ENCODE peak calls at places on chromosomes 3 and 15, in ten cellular contexts. T, B, O, S, A, P, J, R, C and N are unnamed samples.

GRCh38 chr3:135752851-135753250 is 212.7 kb upstream of the PPP2R3A start:
- DNase-seq in T (peak), B (no peak), O (no peak), S (no peak), A (peak), P (no peak), J (no peak), R (no peak), C (no peak), N (no peak)

GRCh38 chr3:129162729-129163579 is 2.1 kb upstream of the ISY1 start:
- DNase-seq in T (peak), B (no peak), O (no peak), S (no peak), A (peak), P (no peak), J (no peak), R (no peak), C (no peak), N (no peak)

GRCh38 chr15:68806220-68807105 is 14.2 kb downstream of the ANP32A start:
- DNase-seq in T (no peak), B (no peak), O (no peak), S (no peak), A (no peak), P (no peak), J (no peak), R (no peak), C (no peak), N (peak)

GRCh38 chr3:100456745-100457144 is 35.7 kb upstream of the TMEM45A start:
- DNase-seq in T (no peak), B (no peak), O (no peak), S (no peak), A (no peak), P (no peak), J (no peak), R (no peak), C (no peak), N (no peak)

GRCh38 chr3:55989351-55989750 is 478.9 kb downstream of the ERC2 start:
- DNase-seq in T (no peak), B (no peak), O (no peak), S (no peak), A (no peak), P (no peak), J (no peak), R (no peak), C (no peak), N (no peak)

GRCh38 chr3:25508901-25509300 is 80.8 kb downstream of the RARB start:
- DNase-seq in T (no peak), B (no peak), O (peak), S (no peak), A (no peak), P (no peak), J (no peak), R (no peak), C (peak), N (peak)

GRCh38 chr3:86814918-86815655 is 175.9 kb downstream of the VGLL3 start:
- DNase-seq in T (no peak), B (no peak), O (no peak), S (no peak), A (peak), P (no peak), J (no peak), R (no peak), C (no peak), N (peak)

GRCh38 chr3:23805228-23805880 is 401 bp upstream of the UBE2E1 start:
- DNase-seq in T (peak), B (no peak), O (no peak), S (no peak), A (peak), P (no peak), J (peak), R (peak), C (no peak), N (no peak)

GRCh38 chr15:91956026-91956723 is 102.7 kb downstream of the SLCO3A1 start:
- DNase-seq in T (no peak), B (peak), O (no peak), S (no peak), A (peak), P (no peak), J (no peak), R (no peak), C (peak), N (peak)

GRCh38 chr15:69305204-69305931 is 6.7 kb downstream of the PAQR5 start:
- DNase-seq in T (peak), B (no peak), O (peak), S (peak), A (peak), P (peak), J (peak), R (peak), C (peak), N (peak)

GRCh38 chr15:79595995-79596622 is 164.0 kb downstream of the MINAR1 start:
- DNase-seq in T (peak), B (no peak), O (peak), S (peak), A (peak), P (peak), J (peak), R (peak), C (peak), N (peak)

GRCh38 chr3:57949779-57950618 is 58.2 kb upstream of the FLNB start:
- DNase-seq in T (peak), B (peak), O (no peak), S (no peak), A (no peak), P (no peak), J (peak), R (peak), C (peak), N (no peak)

GRCh38 chr3:134333522-134334181 is 40.6 kb downstream of the AMOTL2 start:
- DNase-seq in T (peak), B (peak), O (no peak), S (no peak), A (peak), P (no peak), J (no peak), R (no peak), C (no peak), N (peak)

GRCh38 chr3:134858516-134859035 is 63.5 kb downstream of the EPHB1 start:
- DNase-seq in T (no peak), B (no peak), O (no peak), S (no peak), A (no peak), P (no peak), J (no peak), R (no peak), C (no peak), N (no peak)

GRCh38 chr15:92074161-92074560 is 220.7 kb downstream of the SLCO3A1 start:
- DNase-seq in T (no peak), B (no peak), O (no peak), S (no peak), A (no peak), P (no peak), J (no peak), R (no peak), C (peak), N (no peak)

GRCh38 chr3:57093489-57093888 is 33.0 kb downstream of the SPATA12 start:
- DNase-seq in T (no peak), B (no peak), O (no peak), S (no peak), A (no peak), P (no peak), J (no peak), R (no peak), C (no peak), N (no peak)

GRCh38 chr15:89119489-89120478 is 31.5 kb downstream of the ABHD2 start:
- DNase-seq in T (peak), B (no peak), O (no peak), S (no peak), A (no peak), P (no peak), J (peak), R (peak), C (peak), N (peak)

GRCh38 chr3:129618901-129619671 is 12.6 kb upstream of the PLXND1 start:
- DNase-seq in T (no peak), B (no peak), O (no peak), S (peak), A (no peak), P (no peak), J (no peak), R (no peak), C (no peak), N (no peak)

GRCh38 chr3:30548605-30549004 is 57.8 kb upstream of the TGFBR2 start:
- DNase-seq in T (no peak), B (no peak), O (no peak), S (no peak), A (peak), P (no peak), J (no peak), R (no peak), C (peak), N (no peak)

GRCh38 chr3:99925584-99925983 is 107.9 kb downstream of the CMSS1 start:
- DNase-seq in T (no peak), B (peak), O (no peak), S (no peak), A (no peak), P (peak), J (peak), R (no peak), C (peak), N (peak)

GRCh38 chr15:75646944-75647364 is 758 bp upstream of the SNX33 start:
- DNase-seq in T (no peak), B (peak), O (no peak), S (peak), A (peak), P (no peak), J (no peak), R (no peak), C (no peak), N (no peak)

GRCh38 chr15:51780636-51781035 is 29.2 kb downstream of the TMOD2 start:
- DNase-seq in T (no peak), B (no peak), O (no peak), S (no peak), A (no peak), P (no peak), J (no peak), R (no peak), C (peak), N (peak)

GRCh38 chr3:11548721-11549131 is 95.0 kb downstream of the VGLL4 start:
- DNase-seq in T (no peak), B (peak), O (peak), S (no peak), A (no peak), P (no peak), J (peak), R (no peak), C (peak), N (peak)

GRCh38 chr3:157373783-157374182 is 62.9 kb upstream of the PTX3 start:
- DNase-seq in T (no peak), B (no peak), O (no peak), S (no peak), A (no peak), P (no peak), J (no peak), R (no peak), C (no peak), N (peak)

GRCh38 chr15:42371125-42371524 is 11.8 kb downstream of the CAPN3 start:
- DNase-seq in T (peak), B (no peak), O (no peak), S (no peak), A (peak), P (no peak), J (no peak), R (no peak), C (no peak), N (peak)

GRCh38 chr3:46442591-46443530 is 21.8 kb downstream of the LTF start:
- DNase-seq in T (peak), B (no peak), O (no peak), S (no peak), A (peak), P (peak), J (peak), R (peak), C (no peak), N (no peak)

GRCh38 chr3:107525101-107525953 is 2.6 kb downstream of the BBX start:
- DNase-seq in T (no peak), B (peak), O (no peak), S (peak), A (peak), P (no peak), J (peak), R (no peak), C (peak), N (peak)

GRCh38 chr3:189096092-189096491 is 75.7 kb upstream of the TPRG1 start:
- DNase-seq in T (no peak), B (no peak), O (no peak), S (no peak), A (no peak), P (no peak), J (no peak), R (no peak), C (peak), N (no peak)

GRCh38 chr3:22450785-22451400 is 699.9 kb upstream of the ZNF385D start:
- DNase-seq in T (no peak), B (no peak), O (no peak), S (no peak), A (no peak), P (no peak), J (no peak), R (no peak), C (no peak), N (no peak)

GRCh38 chr15:77636209-77636608 is 3.5 kb upstream of the LINGO1 start:
- DNase-seq in T (no peak), B (no peak), O (no peak), S (no peak), A (no peak), P (no peak), J (no peak), R (no peak), C (no peak), N (no peak)

GRCh38 chr15:77633134-77633912 is 611 bp upstream of the LINGO1 start:
- DNase-seq in T (peak), B (peak), O (peak), S (peak), A (peak), P (peak), J (peak), R (peak), C (peak), N (peak)

GRCh38 chr15:77633913-77634265 is 1.2 kb upstream of the LINGO1 start:
- DNase-seq in T (no peak), B (no peak), O (no peak), S (peak), A (peak), P (no peak), J (no peak), R (no peak), C (no peak), N (no peak)

GRCh38 chr15:77632760-77633133 is at the start of gene LINGO1:
- DNase-seq in T (no peak), B (no peak), O (no peak), S (no peak), A (peak), P (no peak), J (no peak), R (peak), C (no peak), N (no peak)

GRCh38 chr15:77634266-77634962 is 1.7 kb upstream of the LINGO1 start:
- DNase-seq in T (peak), B (peak), O (peak), S (peak), A (peak), P (no peak), J (peak), R (peak), C (peak), N (peak)
- TF ChIP-seq CTCF in T (peak), B (peak), O (peak), S (peak), A (peak), P (peak), J (no peak), R (peak), C (peak), N (peak)

GRCh38 chr3:187565701-187566100 is 104.5 kb downstream of the SST start:
- DNase-seq in T (no peak), B (no peak), O (no peak), S (no peak), A (no peak), P (no peak), J (no peak), R (no peak), C (no peak), N (no peak)
- H3K4me3 ChIP-seq in T (no peak), B (no peak), O (no peak), S (no peak), A (no peak), P (no peak), J (no peak), R (no peak), C (no peak), N (no peak)

GRCh38 chr3:193446975-193447602 is 68.5 kb upstream of the ATP13A5 start:
- DNase-seq in T (no peak), B (no peak), O (no peak), S (no peak), A (no peak), P (no peak), J (no peak), R (no peak), C (no peak), N (no peak)
- TF ChIP-seq CTCF in T (no peak), B (no peak), O (no peak), S (no peak), A (no peak), P (no peak), J (no peak), R (no peak), C (no peak), N (no peak)

GRCh38 chr3:190119734-190120133 is 963 bp downstream of the P3H2 start:
- DNase-seq in T (no peak), B (no peak), O (no peak), S (no peak), A (no peak), P (no peak), J (no peak), R (no peak), C (no peak), N (no peak)

GRCh38 chr3:190120161-190121060 is at the start of gene P3H2:
- DNase-seq in T (peak), B (peak), O (no peak), S (peak), A (peak), P (peak), J (peak), R (peak), C (peak), N (peak)

GRCh38 chr3:190116551-190117067 is 4.1 kb downstream of the P3H2 start:
- DNase-seq in T (no peak), B (no peak), O (no peak), S (no peak), A (no peak), P (no peak), J (peak), R (no peak), C (peak), N (peak)

GRCh38 chr3:190121061-190121765 is 516 bp upstream of the P3H2 start:
- DNase-seq in T (no peak), B (no peak), O (no peak), S (no peak), A (no peak), P (no peak), J (no peak), R (no peak), C (no peak), N (no peak)

DNA sequence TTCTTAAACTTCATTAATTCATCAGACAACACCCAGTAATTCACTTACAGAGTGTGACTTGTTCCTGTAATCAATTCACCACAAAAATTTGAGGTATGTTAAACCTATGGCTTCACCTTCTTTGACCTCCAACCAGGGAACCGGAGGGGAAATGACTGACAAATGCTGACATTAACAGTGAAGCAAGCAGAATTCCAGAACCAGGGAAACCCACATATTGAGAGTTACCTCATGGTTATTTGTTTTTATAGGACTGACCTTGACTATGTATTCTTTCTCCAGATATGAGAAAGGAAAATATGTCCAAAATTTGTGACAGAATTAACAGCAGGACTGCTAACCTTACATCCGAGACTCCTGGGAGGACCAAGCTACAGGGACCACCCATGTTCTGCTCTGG is 2.7 kb downstream of the P3H2 start:
- DNase-seq in T (no peak), B (no peak), O (no peak), S (no peak), A (peak), P (no peak), J (peak), R (no peak), C (no peak), N (no peak)
- H3K4me3 ChIP-seq in T (no peak), B (no peak), O (peak), S (no peak), A (no peak), P (no peak), J (no peak), R (peak), C (no peak), N (no peak)

DNA sequence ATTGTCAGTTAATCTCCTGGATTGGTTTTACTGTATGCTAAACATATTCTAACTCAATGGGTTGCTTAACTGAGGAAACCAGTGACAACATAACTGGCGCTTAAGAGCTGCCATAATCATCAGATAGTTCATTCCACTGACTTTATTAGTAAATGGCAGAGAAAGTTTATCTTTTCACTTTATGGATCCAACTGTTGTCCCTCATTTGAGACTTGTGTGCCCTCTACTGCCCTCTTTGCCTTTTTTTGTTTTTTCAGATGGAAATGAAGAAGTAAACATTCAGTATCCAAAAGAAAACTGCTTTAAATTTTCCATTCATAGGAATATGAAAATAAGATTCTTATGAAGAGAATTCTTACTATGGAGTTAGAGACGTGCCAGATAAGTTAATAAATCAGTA is 93.5 kb downstream of the NPTN start:
- DNase-seq in T (no peak), B (no peak), O (no peak), S (no peak), A (no peak), P (no peak), J (no peak), R (no peak), C (no peak), N (no peak)
- TF ChIP-seq CTCF in T (no peak), B (no peak), O (no peak), S (no peak), A (peak), P (no peak), J (no peak), R (peak), C (no peak), N (no peak)

GRCh38 chr15:95287774-95288173 is 1042.7 kb upstream of the NR2F2 start:
- DNase-seq in T (no peak), B (no peak), O (no peak), S (peak), A (peak), P (no peak), J (no peak), R (no peak), C (peak), N (no peak)

GRCh38 chr15:95286316-95286880 is 1044.1 kb upstream of the NR2F2 start:
- DNase-seq in T (no peak), B (no peak), O (no peak), S (no peak), A (no peak), P (no peak), J (no peak), R (no peak), C (no peak), N (no peak)

GRCh38 chr15:95284487-95284886 is 1046.0 kb upstream of the NR2F2 start:
- DNase-seq in T (no peak), B (no peak), O (no peak), S (no peak), A (no peak), P (no peak), J (no peak), R (no peak), C (no peak), N (no peak)

GRCh38 chr15:95284933-95285401 is 1045.5 kb upstream of the NR2F2 start:
- DNase-seq in T (no peak), B (no peak), O (no peak), S (no peak), A (peak), P (no peak), J (no peak), R (no peak), C (no peak), N (peak)

DNA sequence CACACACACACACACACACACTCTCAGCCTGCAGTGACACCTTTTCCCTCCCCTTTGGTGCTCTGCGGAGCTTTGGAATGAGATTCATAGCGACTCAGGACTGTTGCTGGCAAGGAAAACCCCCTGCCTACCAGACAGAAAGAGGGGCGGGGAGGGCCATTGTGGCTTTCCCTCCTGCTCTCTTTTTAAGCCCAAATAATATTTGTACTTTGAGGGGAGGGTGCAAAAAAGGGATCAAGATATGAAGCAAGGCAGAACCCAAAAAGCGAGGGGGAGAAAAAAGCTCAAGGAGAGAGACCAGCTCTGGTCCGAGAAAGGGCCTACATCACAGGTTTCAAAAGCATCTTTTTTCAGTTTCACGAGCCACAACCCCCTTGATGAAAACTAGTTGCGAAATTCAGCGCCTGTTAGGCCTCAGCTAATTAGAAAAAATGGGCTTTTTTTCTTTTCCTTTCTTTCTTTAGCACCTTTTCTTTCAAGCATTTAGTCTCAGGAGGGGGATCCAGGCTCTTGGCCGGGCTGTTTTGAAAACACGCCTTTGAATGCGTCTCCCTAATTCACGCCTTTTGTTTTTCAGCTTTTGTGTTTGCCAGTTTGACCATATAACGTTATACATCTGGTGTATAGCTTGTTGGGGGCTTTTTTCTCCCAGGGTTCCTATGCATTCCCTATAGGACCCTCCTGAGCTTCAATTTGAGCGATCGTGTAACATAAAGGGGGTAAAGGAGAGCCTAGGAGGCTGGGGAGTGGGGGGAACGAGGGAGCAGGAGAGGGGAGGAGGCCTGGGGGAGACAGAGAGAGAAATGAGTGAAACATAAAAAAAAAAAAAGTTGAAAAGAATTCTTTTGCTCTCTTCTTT is 1043.4 kb upstream of the NR2F2 start:
- DNase-seq in T (no peak), B (no peak), O (no peak), S (no peak), A (peak), P (no peak), J (no peak), R (no peak), C (no peak), N (no peak)
- H3K4me3 ChIP-seq in T (no peak), B (no peak), O (no peak), S (no peak), A (peak), P (no peak), J (no peak), R (no peak), C (no peak), N (no peak)

GRCh38 chr3:152447509-152447908 is 178.8 kb downstream of the MBNL1 start:
- DNase-seq in T (no peak), B (no peak), O (no peak), S (no peak), A (no peak), P (no peak), J (no peak), R (no peak), C (no peak), N (no peak)
- TF ChIP-seq CTCF in T (no peak), B (no peak), O (no peak), S (no peak), A (no peak), P (no peak), J (no peak), R (no peak), C (no peak), N (no peak)